ENCODE peak calls at places on chromosomes 16 and 17, in ten cellular contexts. Y is mammary epithelial cell, N is pancreas, O is uterus, R is Caco-2, U is upper lobe of right lung, L is left ventricle myocardium inferior, A is DND-41, K is endothelial cell of umbilical vein, V is BE2C. W is an unnamed sample. For H3K9me3, the result is how much of the 10 kb centered on the place peaks cover.

GRCh38 chr17:4304417-4305027 is 40.7 kb upstream of the ANKFY1 start:
- DNase-seq in Y (peak), N (no peak), O (peak), R (peak), U (no peak), L (no peak), A (peak), K (peak), V (peak), W (no peak)

GRCh38 chr17:76318586-76318985 is 10.5 kb upstream of the QRICH2 start:
- DNase-seq in Y (no peak), N (no peak), O (no peak), R (no peak), U (no peak), L (no peak), A (no peak), K (no peak), V (no peak), W (no peak)

GRCh38 chr17:32277284-32277683 is 11.7 kb downstream of the RHBDL3 start:
- DNase-seq in Y (no peak), N (no peak), O (no peak), R (peak), U (no peak), L (no peak), A (no peak), K (no peak), V (no peak), W (no peak)

GRCh38 chr17:30326816-30327215 is 7.0 kb downstream of the TMIGD1 start:
- DNase-seq in Y (no peak), N (no peak), O (no peak), R (no peak), U (no peak), L (no peak), A (no peak), K (no peak), V (no peak), W (no peak)

GRCh38 chr17:7307686-7308624 is 527 bp downstream of the EIF5A start:
- DNase-seq in Y (peak), N (peak), O (peak), R (peak), U (peak), L (peak), A (peak), K (no peak), V (peak), W (peak)

GRCh38 chr17:45391918-45392317 is 40.8 kb downstream of the ARHGAP27 start:
- DNase-seq in Y (no peak), N (no peak), O (no peak), R (no peak), U (no peak), L (no peak), A (no peak), K (no peak), V (no peak), W (no peak)

GRCh38 chr17:9292563-9292941 is 271.2 kb downstream of the NTN1 start:
- DNase-seq in Y (no peak), N (no peak), O (peak), R (no peak), U (no peak), L (no peak), A (no peak), K (no peak), V (no peak), W (no peak)

GRCh38 chr17:42814633-42815399 is 9.3 kb downstream of the BECN1 start:
- DNase-seq in Y (peak), N (no peak), O (no peak), R (no peak), U (no peak), L (no peak), A (no peak), K (peak), V (no peak), W (no peak)

GRCh38 chr17:77826132-77826873 is 132.2 kb upstream of the TNRC6C start:
- DNase-seq in Y (no peak), N (peak), O (no peak), R (no peak), U (no peak), L (no peak), A (no peak), K (no peak), V (no peak), W (peak)

GRCh38 chr16:27951752-27952151 is 111.8 kb downstream of the GSG1L start:
- DNase-seq in Y (peak), N (no peak), O (no peak), R (no peak), U (no peak), L (no peak), A (no peak), K (no peak), V (no peak), W (no peak)

GRCh38 chr16:10988164-10988803 is 43.9 kb downstream of the CLEC16A start:
- DNase-seq in Y (no peak), N (no peak), O (no peak), R (no peak), U (no peak), L (no peak), A (peak), K (no peak), V (peak), W (peak)

GRCh38 chr17:50731575-50732460 is 12.4 kb downstream of the LUC7L3 start:
- DNase-seq in Y (no peak), N (no peak), O (no peak), R (no peak), U (no peak), L (no peak), A (no peak), K (no peak), V (no peak), W (no peak)

GRCh38 chr17:32519769-32520701 is 33.2 kb downstream of the CDK5R1 start:
- DNase-seq in Y (no peak), N (no peak), O (no peak), R (no peak), U (no peak), L (no peak), A (no peak), K (peak), V (no peak), W (no peak)

GRCh38 chr17:68777243-68777855 is 176.2 kb upstream of the FAM20A start:
- DNase-seq in Y (peak), N (no peak), O (peak), R (peak), U (no peak), L (peak), A (peak), K (peak), V (peak), W (no peak)

GRCh38 chr16:30937692-30938091 is 11.2 kb upstream of the ORAI3 start:
- DNase-seq in Y (no peak), N (no peak), O (no peak), R (no peak), U (no peak), L (no peak), A (peak), K (no peak), V (no peak), W (no peak)

GRCh38 chr17:69434164-69434579 is 19.7 kb downstream of the MAP2K6 start:
- DNase-seq in Y (peak), N (no peak), O (no peak), R (no peak), U (no peak), L (peak), A (no peak), K (peak), V (peak), W (no peak)

GRCh38 chr16:10813123-10813455 is 5.5 kb downstream of the TVP23A start:
- DNase-seq in Y (no peak), N (no peak), O (no peak), R (no peak), U (no peak), L (no peak), A (no peak), K (no peak), V (no peak), W (no peak)

DNA sequence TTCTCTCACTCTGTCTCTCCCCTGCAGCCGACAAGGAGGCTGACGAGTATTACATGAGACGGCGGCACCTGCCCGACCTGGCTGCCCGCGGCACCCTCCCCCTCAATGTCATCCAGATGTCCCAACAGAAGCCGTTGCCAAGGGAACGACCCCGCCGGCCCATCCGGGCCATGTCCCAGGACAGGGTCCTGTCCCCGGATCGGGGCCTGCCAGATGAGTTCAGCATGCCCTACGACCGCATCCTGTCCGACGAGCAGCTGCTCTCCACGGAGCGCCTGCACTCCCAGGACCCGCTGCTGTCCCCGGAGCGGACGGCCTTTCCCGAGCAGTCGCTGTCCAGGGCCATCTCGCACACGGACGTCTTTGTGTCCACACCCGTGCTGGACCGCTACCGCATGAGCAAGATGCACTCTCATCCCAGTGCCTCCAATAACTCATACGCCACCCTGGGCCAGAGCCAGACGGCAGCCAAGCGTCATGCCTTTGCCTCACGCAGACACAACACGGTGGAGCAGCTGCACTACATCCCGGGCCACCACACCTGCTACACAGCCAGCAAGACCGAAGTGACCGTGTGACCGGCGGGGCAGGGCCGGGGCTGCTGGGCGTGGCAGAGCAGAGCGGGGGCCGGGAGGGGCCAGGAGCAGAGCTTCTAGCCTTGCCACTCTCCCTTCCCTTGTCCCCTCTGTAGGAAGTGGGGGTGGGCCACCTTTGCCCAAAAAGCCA is 40.4 kb upstream of the DNAH9 start:
- DNase-seq in Y (no peak), N (no peak), O (no peak), R (no peak), U (no peak), L (no peak), A (no peak), K (no peak), V (no peak), W (peak)
- H3K9me3 ChIP-seq in Y (under half), N (under half), O (under half), R (under half), U (under half), L (under half), A (under half), K (under half), V (under half), W (under half)

DNA sequence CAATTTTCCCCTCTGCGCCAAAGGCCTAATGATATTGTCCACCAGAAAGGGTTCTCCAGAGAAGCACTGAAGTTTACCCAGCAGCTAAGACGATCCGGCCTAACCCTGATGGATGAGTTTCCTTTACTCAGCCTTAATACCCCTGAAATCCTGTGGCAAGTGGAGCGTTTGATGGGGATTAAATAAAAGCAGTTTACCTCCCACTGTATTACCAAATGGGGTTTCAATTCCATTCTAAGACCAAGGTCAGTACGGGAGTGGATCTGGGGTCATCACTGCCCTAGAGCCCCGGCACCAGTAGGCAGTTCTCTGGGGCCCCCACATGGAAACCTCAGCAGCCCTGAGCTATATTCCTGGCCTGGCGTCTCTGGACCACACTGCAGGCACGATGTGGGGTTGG is 97.1 kb upstream of the NOL11 start:
- DNase-seq in Y (no peak), N (no peak), O (no peak), R (no peak), U (no peak), L (no peak), A (no peak), K (no peak), V (no peak), W (no peak)
- TF ChIP-seq CTCF in Y (no peak), N (no peak), O (no peak), R (no peak), U (no peak), L (no peak), A (no peak), K (no peak), V (no peak), W (no peak)

DNA sequence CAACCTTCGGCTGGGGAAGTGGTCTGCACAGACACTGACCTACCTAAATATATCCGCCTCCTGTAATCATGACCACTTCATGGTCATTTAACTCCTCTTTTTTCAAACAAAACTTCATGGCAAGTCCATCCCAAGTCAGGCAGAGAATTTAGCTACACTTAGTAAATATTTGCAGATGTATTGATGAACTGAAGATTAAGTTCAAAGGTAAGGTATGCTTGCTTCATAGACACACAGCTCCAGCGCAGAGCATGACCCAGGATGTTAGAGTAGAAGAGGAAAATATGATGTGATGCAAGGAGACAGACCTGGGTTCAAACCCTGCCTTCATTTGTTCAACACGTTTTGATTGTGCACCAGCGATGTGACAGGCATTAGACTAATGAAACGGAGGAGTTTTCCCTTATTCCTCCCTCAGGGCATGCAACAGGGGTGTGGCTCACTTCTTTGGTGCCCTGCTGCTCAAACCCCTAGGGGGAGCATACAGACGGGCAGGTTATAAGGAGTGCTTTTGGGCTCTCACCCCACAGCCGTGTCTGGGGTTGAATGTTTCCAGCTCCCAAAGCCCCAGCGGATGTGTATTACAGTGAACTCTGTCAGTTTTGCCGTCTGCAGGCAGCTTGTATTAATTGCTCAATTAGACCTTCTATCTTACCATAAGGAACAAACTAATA is 23.9 kb upstream of the CLEC3A start:
- DNase-seq in Y (no peak), N (no peak), O (no peak), R (no peak), U (no peak), L (no peak), A (no peak), K (no peak), V (no peak), W (no peak)
- H3K9me3 ChIP-seq in Y (under half), N (under half), O (under half), R (under half), U (under half), L (under half), A (under half), K (under half), V (under half), W (under half)

DNA sequence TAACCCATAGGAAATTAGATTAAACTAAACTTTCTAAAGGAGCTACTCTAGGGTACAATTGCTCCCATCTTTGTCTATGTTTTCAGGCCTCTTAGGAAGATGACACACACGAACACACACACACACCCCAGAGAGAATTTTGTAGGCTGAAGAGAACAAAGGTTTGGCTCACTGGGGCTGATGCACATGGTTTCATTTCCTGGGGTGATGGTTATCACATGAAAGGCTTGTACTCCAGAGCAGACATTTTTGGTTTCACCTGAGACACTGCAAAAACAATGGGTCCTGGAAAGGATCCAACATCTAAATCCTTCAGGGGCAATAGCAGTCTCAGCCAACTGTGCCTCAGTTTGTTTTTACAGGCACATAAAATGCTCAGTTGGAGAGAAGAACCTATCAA is 62.8 kb downstream of the GRB7 start:
- DNase-seq in Y (peak), N (no peak), O (no peak), R (no peak), U (no peak), L (no peak), A (peak), K (no peak), V (no peak), W (no peak)
- TF ChIP-seq CTCF in Y (no peak), N (no peak), O (no peak), R (no peak), U (no peak), L (no peak), A (no peak), K (no peak), V (no peak), W (no peak)

DNA sequence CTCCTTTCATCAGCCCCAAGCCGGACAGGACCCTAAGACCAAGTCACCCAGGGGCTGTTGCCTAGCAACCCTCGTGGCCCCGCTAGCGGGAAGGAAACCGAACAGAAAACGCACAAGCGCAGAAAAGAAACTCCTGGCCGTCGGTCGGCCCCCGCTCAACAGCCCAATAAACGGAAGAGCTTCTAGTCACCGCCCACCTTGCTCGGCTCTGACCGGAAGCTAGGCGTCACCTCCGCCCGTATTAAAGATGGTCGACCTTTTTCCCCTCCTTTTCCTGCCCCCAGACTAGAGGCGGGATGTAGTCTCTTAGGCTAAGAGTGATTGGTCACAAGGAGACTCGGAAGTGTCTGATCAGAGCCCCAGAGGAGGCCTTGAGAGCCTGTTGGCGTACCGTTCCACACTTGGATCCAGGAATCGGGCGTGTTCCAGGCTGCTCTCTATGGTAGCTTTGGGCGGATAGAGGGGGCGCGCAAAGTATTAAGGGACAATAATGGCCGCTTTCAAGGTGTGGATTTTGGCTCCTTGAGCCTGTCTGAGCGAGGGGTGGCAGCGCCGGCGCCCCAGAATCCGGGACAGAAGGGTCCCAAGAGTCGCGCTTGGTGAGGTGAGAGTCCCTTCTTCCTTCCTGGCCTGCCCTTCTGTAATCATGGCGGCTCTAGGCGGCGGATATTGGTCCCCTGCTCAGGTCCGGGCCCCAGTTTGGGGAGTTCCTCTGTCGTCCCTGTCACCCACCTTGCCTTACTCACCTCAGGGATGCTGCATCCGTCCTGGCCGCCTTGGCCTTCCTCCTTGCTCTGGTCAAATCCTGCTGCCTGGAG is at the start of the genes DHX38 and TXNL4B:
- DNase-seq in Y (peak), N (peak), O (peak), R (peak), U (peak), L (peak), A (peak), K (peak), V (peak), W (peak)
- H3K9me3 ChIP-seq in Y (under half), N (under half), O (under half), R (under half), U (under half), L (under half), A (under half), K (under half), V (under half), W (under half)

GRCh38 chr16:66095676-66096075 is 270.8 kb upstream of the CDH5 start:
- DNase-seq in Y (no peak), N (no peak), O (no peak), R (no peak), U (no peak), L (no peak), A (no peak), K (no peak), V (no peak), W (no peak)
- TF ChIP-seq CTCF in Y (no peak), N (no peak), O (no peak), R (no peak), U (no peak), L (no peak), A (peak), K (no peak), V (no peak), W (no peak)

GRCh38 chr16:49849037-49849436 is 6.9 kb downstream of the ZNF423 start:
- DNase-seq in Y (no peak), N (no peak), O (no peak), R (no peak), U (no peak), L (no peak), A (no peak), K (no peak), V (no peak), W (no peak)

GRCh38 chr16:49850558-49851467 is 5.1 kb downstream of the ZNF423 start:
- DNase-seq in Y (no peak), N (no peak), O (no peak), R (no peak), U (no peak), L (no peak), A (no peak), K (no peak), V (no peak), W (no peak)

GRCh38 chr16:49848530-49848929 is 7.4 kb downstream of the ZNF423 start:
- DNase-seq in Y (no peak), N (no peak), O (no peak), R (no peak), U (no peak), L (no peak), A (no peak), K (no peak), V (peak), W (no peak)

GRCh38 chr16:49849709-49850108 is 6.2 kb downstream of the ZNF423 start:
- DNase-seq in Y (no peak), N (no peak), O (no peak), R (no peak), U (no peak), L (no peak), A (no peak), K (no peak), V (no peak), W (no peak)

GRCh38 chr16:49851468-49851787 is 4.5 kb downstream of the ZNF423 start:
- DNase-seq in Y (no peak), N (no peak), O (no peak), R (no peak), U (no peak), L (no peak), A (no peak), K (peak), V (no peak), W (no peak)
- H3K9me3 ChIP-seq in Y (under half), N (under half), O (under half), R (under half), U (under half), L (under half), A (under half), K (under half), V (under half), W (under half)

DNA sequence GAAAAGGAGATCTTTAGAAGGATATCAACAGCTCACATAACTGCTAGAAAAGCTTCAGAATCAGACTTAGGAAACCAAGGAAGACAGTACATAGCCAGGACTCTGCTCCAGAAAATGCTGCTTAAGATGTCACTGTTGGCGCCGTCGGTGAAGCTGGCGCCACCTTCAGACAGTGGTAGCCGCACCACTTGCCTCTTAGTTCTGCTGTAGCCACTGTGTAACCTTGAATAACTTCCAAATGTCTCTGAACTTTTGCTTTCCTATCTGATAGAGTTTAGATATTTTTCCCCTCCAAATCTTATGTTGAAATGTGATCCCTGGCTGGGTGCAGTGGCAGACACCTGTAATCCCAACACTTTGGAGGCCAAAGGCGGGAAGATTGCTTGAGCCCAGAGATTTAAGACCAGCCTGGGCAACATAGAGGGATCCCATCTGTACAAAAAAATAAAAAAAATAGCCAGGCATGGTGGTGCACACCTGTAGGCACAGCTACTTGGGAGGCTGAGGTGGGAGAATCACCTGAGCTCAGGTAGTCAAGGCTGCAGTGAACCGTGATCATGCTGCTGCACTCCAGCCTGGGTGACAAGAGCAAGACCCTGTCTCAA is 6.3 kb upstream of the USP31 start:
- DNase-seq in Y (no peak), N (no peak), O (no peak), R (no peak), U (no peak), L (no peak), A (no peak), K (no peak), V (no peak), W (no peak)
- TF ChIP-seq CTCF in Y (no peak), N (no peak), O (peak), R (no peak), U (peak), L (peak), A (peak), K (peak), V (peak), W (peak)

GRCh38 chr16:68553186-68553585 is 14.1 kb downstream of the ZFP90 start:
- DNase-seq in Y (no peak), N (no peak), O (no peak), R (no peak), U (no peak), L (no peak), A (no peak), K (no peak), V (no peak), W (no peak)
- H3K9me3 ChIP-seq in Y (half or more), N (under half), O (under half), R (under half), U (half or more), L (half or more), A (under half), K (under half), V (under half), W (half or more)